ENCODE peak calls at places on chromosomes 4 and X, in ten cellular contexts. D is spleen, X is breast epithelium, T is A549, I is mucosa of descending colon, V is psoas muscle, L is fibroblast of lung, Z is mammary epithelial cell, C is stomach, H is tibial artery. O is an unnamed sample.

GRCh38 chr4:56570041-56570440 is 64.5 kb downstream of the ARL9 start:
- DNase-seq in I (no peak), V (no peak), C (no peak), L (peak), T (no peak), Z (peak), D (no peak), X (no peak), H (no peak), O (peak)

GRCh38 chrX:48972214-48973164 is 845 bp upstream of the KCND1 start:
- DNase-seq in H (peak), X (no peak), C (peak), V (no peak), I (peak), L (peak), D (no peak), T (peak), Z (no peak), O (peak)

GRCh38 chr4:154928640-154929257 is 147.7 kb downstream of the RBM46 start:
- DNase-seq in Z (peak), L (peak), I (peak), X (no peak), T (peak), H (no peak), C (no peak), V (no peak), D (no peak), O (peak)

GRCh38 chrX:67544281-67544680 is 460 bp downstream of the AR start:
- DNase-seq in C (peak), L (peak), X (no peak), Z (no peak), H (peak), T (no peak), D (no peak), V (peak), I (no peak), O (no peak)

GRCh38 chr4:10659251-10659650 is 25.3 kb downstream of the CLNK start:
- DNase-seq in D (no peak), H (no peak), T (no peak), V (no peak), I (no peak), L (no peak), X (no peak), C (no peak), Z (no peak), O (no peak)

GRCh38 chr4:124806403-124806802 is 93.9 kb upstream of the ANKRD50 start:
- DNase-seq in V (no peak), Z (peak), I (no peak), L (peak), D (no peak), H (no peak), C (no peak), T (no peak), X (no peak), O (no peak)

GRCh38 chr4:24922416-24922815 is 9.6 kb upstream of the CCDC149 start:
- DNase-seq in H (no peak), D (no peak), Z (no peak), I (no peak), L (peak), V (no peak), C (no peak), X (no peak), T (no peak), O (no peak)

GRCh38 chrX:107450823-107451509 is 1.5 kb downstream of the FRMPD3 start:
- DNase-seq in C (no peak), X (no peak), H (no peak), L (no peak), V (no peak), T (peak), Z (no peak), D (no peak), I (peak), O (no peak)

GRCh38 chrX:151902813-151903591 is 9.7 kb upstream of the MAGEA4 start:
- DNase-seq in T (peak), C (no peak), H (peak), L (peak), D (peak), Z (peak), I (peak), V (peak), X (no peak), O (peak)

GRCh38 chrX:41329101-41329500 is 4.9 kb upstream of the DDX3X start:
- DNase-seq in I (no peak), V (no peak), D (no peak), X (no peak), H (no peak), C (no peak), L (no peak), Z (no peak), T (no peak), O (no peak)

GRCh38 chr4:82469776-82470345 is 39.5 kb downstream of the ENOPH1 start:
- DNase-seq in X (no peak), D (no peak), I (no peak), L (peak), H (no peak), V (no peak), C (no peak), T (no peak), Z (peak), O (peak)

GRCh38 chr4:71026086-71026485 is 32.6 kb downstream of the DCK start:
- DNase-seq in V (no peak), Z (peak), H (no peak), I (peak), L (peak), T (peak), X (no peak), C (no peak), D (no peak), O (peak)

GRCh38 chrX:1807301-1807731 is 192.5 kb downstream of the ASMT start:
- DNase-seq in V (no peak), T (no peak), L (peak), D (peak), I (no peak), Z (peak), C (no peak), X (no peak), H (no peak), O (peak)

GRCh38 chr4:102779204-102779603 is 18.4 kb upstream of the MANBA start:
- DNase-seq in V (no peak), Z (no peak), H (no peak), D (no peak), I (no peak), X (no peak), T (no peak), C (no peak), L (no peak), O (no peak)

GRCh38 chr4:10311939-10312338 is 145.3 kb downstream of the ZNF518B start:
- DNase-seq in I (no peak), D (no peak), X (no peak), V (no peak), H (no peak), L (no peak), T (no peak), C (no peak), Z (no peak), O (no peak)

GRCh38 chr4:8580321-8581093 is at the start of gene GPR78:
- DNase-seq in I (peak), L (peak), Z (peak), C (peak), D (peak), T (no peak), V (peak), H (no peak), X (no peak), O (peak)

GRCh38 chr4:173509031-173510001 is 20.7 kb downstream of the HAND2 start:
- DNase-seq in X (no peak), T (no peak), C (no peak), L (peak), V (no peak), H (no peak), D (no peak), I (no peak), Z (no peak), O (no peak)

GRCh38 chr4:89111833-89112563 is 665 bp downstream of the TIGD2 start:
- DNase-seq in Z (peak), C (no peak), I (peak), T (peak), L (peak), X (no peak), V (no peak), H (no peak), D (no peak), O (peak)

GRCh38 chr4:108796173-108796572 is 33.3 kb upstream of the ETNPPL start:
- DNase-seq in T (no peak), D (no peak), V (no peak), X (no peak), Z (no peak), C (no peak), L (no peak), H (no peak), I (no peak), O (peak)

GRCh38 chr4:135605096-135605495 is 1403.5 kb upstream of the PABPC4L start:
- DNase-seq in X (no peak), V (no peak), L (no peak), I (no peak), D (no peak), Z (no peak), C (no peak), T (no peak), H (no peak), O (no peak)

GRCh38 chr4:122602277-122603142 is 18.4 kb downstream of the IL21 start:
- DNase-seq in D (no peak), Z (peak), C (no peak), X (no peak), L (peak), V (no peak), I (peak), H (no peak), T (peak), O (peak)

GRCh38 chrX:18887821-18888205 is 96.1 kb downstream of the PHKA2 start:
- DNase-seq in V (no peak), X (no peak), Z (no peak), L (no peak), I (no peak), T (no peak), H (no peak), C (no peak), D (peak), O (no peak)

GRCh38 chr4:108834787-108835384 is 72.0 kb upstream of the ETNPPL start:
- DNase-seq in T (no peak), L (peak), X (no peak), Z (peak), H (no peak), I (no peak), D (no peak), C (no peak), V (no peak), O (peak)

GRCh38 chr4:12041828-12042227 is 613.1 kb upstream of the HS3ST1 start:
- DNase-seq in T (no peak), L (no peak), H (no peak), Z (peak), X (no peak), V (no peak), I (peak), D (no peak), C (no peak), O (no peak)

GRCh38 chr4:184787766-184788503 is 37.8 kb downstream of the ACSL1 start:
- DNase-seq in T (no peak), X (no peak), V (no peak), H (no peak), I (no peak), C (no peak), D (no peak), Z (no peak), L (no peak), O (no peak)

DNA sequence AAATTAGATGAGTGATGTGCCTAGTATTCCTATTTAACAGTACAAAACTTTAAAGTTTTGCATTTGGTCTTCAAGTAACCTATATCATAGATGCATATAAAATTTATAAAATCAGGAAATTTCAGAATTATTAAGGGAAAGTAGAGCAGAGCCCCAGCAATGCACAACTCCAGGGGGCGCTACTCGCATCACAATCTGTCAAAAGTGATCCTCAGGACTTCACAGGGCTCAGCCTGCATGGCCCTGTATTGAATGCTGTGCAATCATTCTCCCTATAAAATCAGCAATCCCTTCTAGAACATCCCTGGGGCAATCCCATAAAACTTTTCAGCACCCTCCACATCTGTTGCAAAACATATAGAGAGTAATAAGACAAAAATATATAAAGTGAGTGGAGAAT is 12.4 kb upstream of the PPARGC1A start:
- DNase-seq in V (no peak), T (no peak), X (no peak), Z (no peak), C (no peak), H (no peak), L (no peak), D (no peak), I (no peak), O (no peak)
- TF ChIP-seq CTCF in V (peak), T (no peak), X (no peak), Z (no peak), C (no peak), H (no peak), L (no peak), D (no peak), I (no peak), O (no peak)

DNA sequence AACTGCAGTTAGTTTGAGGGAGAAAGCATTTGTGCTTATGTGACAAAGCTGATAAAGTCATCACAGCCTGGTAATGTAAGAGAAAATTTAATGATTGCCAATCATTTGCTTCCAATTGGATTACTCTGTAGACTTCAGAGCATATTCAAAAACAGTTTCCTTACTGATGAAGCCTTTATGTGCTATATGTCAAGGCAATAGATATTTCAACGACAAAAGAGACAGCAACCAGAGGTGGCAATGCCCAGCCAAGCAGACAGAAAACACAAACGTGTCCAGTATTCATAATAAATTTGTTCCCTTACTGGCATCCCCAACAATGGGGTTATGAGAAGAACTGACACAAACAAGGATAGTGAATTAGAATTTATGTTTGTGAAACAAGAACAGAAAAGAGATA is 1840.3 kb upstream of the PCDH7 start:
- DNase-seq in I (no peak), C (no peak), D (no peak), V (no peak), Z (no peak), X (no peak), H (no peak), L (no peak), T (no peak), O (no peak)
- H3K4me3 ChIP-seq in I (no peak), C (no peak), D (no peak), V (no peak), Z (no peak), X (no peak), H (no peak), L (no peak), T (no peak), O (no peak)

DNA sequence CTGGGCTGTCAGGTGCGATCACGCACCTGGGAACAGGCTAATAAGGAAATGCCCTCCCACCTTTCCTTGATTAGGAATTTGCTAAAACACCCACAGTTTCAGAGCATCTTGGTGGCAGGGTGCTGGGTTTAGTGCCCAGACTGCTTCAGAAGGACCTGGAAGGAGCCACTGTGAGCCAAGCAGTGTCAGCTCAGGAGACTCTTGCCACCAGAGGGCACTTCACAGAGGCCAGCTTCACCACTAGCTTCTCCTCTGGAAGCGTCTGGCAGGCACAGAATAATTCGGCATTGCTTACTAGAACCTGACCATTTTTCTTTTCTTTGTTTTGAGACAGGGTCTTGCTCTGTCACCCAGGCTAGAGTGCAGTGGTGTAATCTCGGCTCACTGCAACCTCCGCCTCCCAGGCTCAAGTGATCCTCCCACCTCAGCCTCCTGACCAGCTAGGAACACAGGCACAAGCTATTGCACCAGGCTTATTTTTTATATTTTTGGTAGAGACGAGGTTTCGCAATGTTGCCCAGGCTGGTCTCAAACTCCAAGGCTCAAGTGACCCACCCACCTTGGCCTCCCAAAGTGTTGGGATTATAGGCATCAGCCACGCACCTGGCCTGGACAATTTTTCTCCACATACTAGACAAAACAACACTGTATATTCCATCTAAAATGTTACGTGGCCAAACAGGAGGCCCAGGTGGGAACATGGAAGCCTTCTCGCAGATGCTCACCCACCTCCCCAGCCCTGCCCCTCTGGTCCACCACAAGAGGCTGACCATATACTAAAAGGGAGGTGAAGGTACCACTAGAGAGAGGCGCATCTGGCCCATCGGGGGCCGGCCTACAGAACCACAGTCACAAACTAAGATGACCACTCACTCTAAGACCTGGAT is 14.1 kb downstream of the NOP14 start:
- DNase-seq in H (no peak), C (peak), X (peak), D (no peak), I (peak), Z (no peak), T (no peak), V (peak), L (no peak), O (no peak)
- TF ChIP-seq CTCF in H (no peak), C (no peak), X (peak), D (no peak), I (peak), Z (peak), T (peak), V (peak), L (peak), O (peak)

GRCh38 chr4:146478009-146478408 is 43.7 kb downstream of the SLC10A7 start:
- DNase-seq in H (no peak), D (no peak), T (no peak), L (no peak), Z (no peak), V (no peak), C (no peak), X (no peak), I (no peak), O (no peak)

GRCh38 chr4:146472404-146472803 is 49.3 kb downstream of the SLC10A7 start:
- DNase-seq in V (no peak), T (no peak), C (no peak), Z (no peak), I (no peak), L (no peak), H (no peak), D (no peak), X (no peak), O (no peak)

GRCh38 chr4:146481246-146481645 is 40.5 kb downstream of the SLC10A7 start:
- DNase-seq in X (no peak), D (no peak), I (no peak), Z (no peak), V (no peak), T (no peak), L (no peak), H (no peak), C (no peak), O (no peak)

GRCh38 chr4:146482788-146483187 is 39.0 kb downstream of the SLC10A7 start:
- DNase-seq in I (no peak), C (no peak), T (no peak), H (no peak), D (no peak), X (no peak), V (no peak), Z (no peak), L (no peak), O (no peak)

GRCh38 chr4:146477054-146477453 is 44.7 kb downstream of the SLC10A7 start:
- DNase-seq in V (no peak), T (no peak), L (peak), Z (no peak), H (no peak), D (no peak), X (no peak), C (no peak), I (no peak), O (peak)
- H3K4me3 ChIP-seq in V (no peak), T (no peak), L (no peak), Z (no peak), H (no peak), D (no peak), X (no peak), C (no peak), I (no peak), O (no peak)

GRCh38 chrX:54785901-54786300 is 12.2 kb downstream of the ITIH6 start:
- DNase-seq in T (no peak), X (no peak), C (no peak), H (no peak), I (peak), D (no peak), Z (no peak), L (no peak), V (no peak), O (peak)
- TF ChIP-seq CTCF in T (no peak), X (no peak), C (no peak), H (no peak), I (no peak), D (no peak), Z (peak), L (peak), V (no peak), O (peak)

GRCh38 chrX:100635040-100635439 is 1.6 kb downstream of the TSPAN6 start:
- DNase-seq in H (no peak), V (no peak), D (no peak), C (no peak), T (no peak), I (no peak), L (no peak), X (no peak), Z (no peak), O (no peak)

GRCh38 chrX:100636321-100636991 is at the start of gene TSPAN6:
- DNase-seq in V (peak), H (peak), T (peak), D (peak), Z (peak), I (peak), C (peak), L (peak), X (peak), O (peak)

GRCh38 chrX:100635989-100636320 is 651 bp downstream of the TSPAN6 start:
- DNase-seq in I (peak), V (no peak), T (no peak), L (no peak), Z (no peak), H (no peak), D (no peak), X (no peak), C (no peak), O (no peak)
- H3K4me3 ChIP-seq in I (peak), V (peak), T (peak), L (peak), Z (peak), H (peak), D (peak), X (peak), C (peak), O (peak)

GRCh38 chr4:143399113-143399949 is 62.7 kb downstream of the GAB1 start:
- DNase-seq in H (no peak), X (no peak), C (no peak), V (no peak), L (no peak), Z (peak), I (no peak), T (no peak), D (no peak), O (peak)
- TF ChIP-seq CTCF in H (peak), X (peak), C (peak), V (peak), L (peak), Z (peak), I (peak), T (peak), D (peak), O (peak)

GRCh38 chrX:140764401-140764919 is 54.9 kb downstream of the LINC00632 start:
- DNase-seq in L (peak), Z (no peak), V (peak), I (no peak), H (peak), T (no peak), D (no peak), C (no peak), X (no peak), O (peak)
- H3K4me3 ChIP-seq in L (peak), Z (peak), V (peak), I (no peak), H (peak), T (peak), D (no peak), C (peak), X (peak), O (peak)

GRCh38 chr4:139509727-139510410 is 46.1 kb downstream of the SETD7 start:
- DNase-seq in I (peak), L (no peak), Z (no peak), T (no peak), X (no peak), H (no peak), D (no peak), C (peak), V (no peak), O (peak)
- TF ChIP-seq CTCF in I (no peak), L (peak), Z (peak), T (peak), X (no peak), H (peak), D (no peak), C (peak), V (peak), O (peak)